ENCODE peak calls at places on chromosomes 3 and 15, in four cellular contexts. One of them, this sample, is unnamed.

GRCh38 chr3:154018100-154018696 is 103.0 kb upstream of the ARHGEF26 start:
- DNase-seq in skeletal muscle cell: no peak
- DNase-seq in transverse colon: peak; percentile 19
- DNase-seq in H1: peak; percentile 73
- DNase-seq in this sample: peak; percentile 9

GRCh38 chr15:77727635-77728311 is 95.1 kb upstream of the LINGO1 start:
- DNase-seq in skeletal muscle cell: no peak
- DNase-seq in transverse colon: no peak
- DNase-seq in H1: no peak
- DNase-seq in this sample: no peak

GRCh38 chr3:15769256-15769915 is 28.4 kb downstream of the ANKRD28 start:
- DNase-seq in skeletal muscle cell: no peak
- DNase-seq in transverse colon: no peak
- DNase-seq in H1: no peak
- DNase-seq in this sample: no peak

GRCh38 chr3:134852893-134853351 is 57.9 kb downstream of the EPHB1 start:
- DNase-seq in skeletal muscle cell: no peak
- DNase-seq in transverse colon: peak; percentile 16
- DNase-seq in H1: no peak
- DNase-seq in this sample: no peak

GRCh38 chr3:147391726-147392082 is 14.6 kb downstream of the ZIC4 start:
- DNase-seq in skeletal muscle cell: no peak
- DNase-seq in transverse colon: no peak
- DNase-seq in H1: no peak
- DNase-seq in this sample: no peak

GRCh38 chr15:45201557-45202246 is 13.9 kb upstream of the SHF start:
- DNase-seq in skeletal muscle cell: no peak
- DNase-seq in transverse colon: no peak
- DNase-seq in H1: no peak
- DNase-seq in this sample: no peak

GRCh38 chr3:125587039-125587664 is 8.1 kb downstream of the OSBPL11 start:
- DNase-seq in skeletal muscle cell: no peak
- DNase-seq in transverse colon: no peak
- DNase-seq in H1: no peak
- DNase-seq in this sample: no peak

GRCh38 chr3:144760831-144761230 is 789.2 kb downstream of the DIPK2A start:
- DNase-seq in skeletal muscle cell: no peak
- DNase-seq in transverse colon: no peak
- DNase-seq in H1: no peak
- DNase-seq in this sample: no peak

GRCh38 chr3:131989318-131989717 is 45.5 kb downstream of the CPNE4 start:
- DNase-seq in skeletal muscle cell: no peak
- DNase-seq in transverse colon: no peak
- DNase-seq in H1: no peak
- DNase-seq in this sample: no peak

GRCh38 chr3:128922804-128923459 is 43.5 kb downstream of the ACAD9 start:
- DNase-seq in skeletal muscle cell: no peak
- DNase-seq in transverse colon: no peak
- DNase-seq in H1: no peak
- DNase-seq in this sample: peak; percentile 67

GRCh38 chr3:19539488-19540395 is 391.4 kb downstream of the KCNH8 start:
- DNase-seq in skeletal muscle cell: no peak
- DNase-seq in transverse colon: no peak
- DNase-seq in H1: no peak
- DNase-seq in this sample: no peak

GRCh38 chr3:102005551-102005950 is 156.2 kb downstream of the NFKBIZ start:
- DNase-seq in skeletal muscle cell: no peak
- DNase-seq in transverse colon: no peak
- DNase-seq in H1: no peak
- DNase-seq in this sample: no peak

GRCh38 chr3:54427951-54428871 is 305.9 kb downstream of the CACNA2D3 start:
- DNase-seq in skeletal muscle cell: peak; percentile 24
- DNase-seq in transverse colon: peak; percentile 53
- DNase-seq in H1: peak; percentile 73
- DNase-seq in this sample: peak; percentile 68

GRCh38 chr15:77852241-77853007 is 219.7 kb upstream of the LINGO1 start:
- DNase-seq in skeletal muscle cell: no peak
- DNase-seq in transverse colon: no peak
- DNase-seq in H1: no peak
- DNase-seq in this sample: no peak

GRCh38 chr3:59820352-59820934 is 770.6 kb upstream of the CFAP20DC start:
- DNase-seq in skeletal muscle cell: peak; percentile 39
- DNase-seq in transverse colon: no peak
- DNase-seq in H1: no peak
- DNase-seq in this sample: no peak

GRCh38 chr3:10008588-10009344 is 17.5 kb upstream of the FANCD2 start:
- DNase-seq in skeletal muscle cell: no peak
- DNase-seq in transverse colon: peak; percentile 95
- DNase-seq in H1: peak; percentile 97
- DNase-seq in this sample: no peak

GRCh38 chr15:90261811-90262210 is 3.7 kb upstream of the NGRN start:
- DNase-seq in skeletal muscle cell: no peak
- DNase-seq in transverse colon: no peak
- DNase-seq in H1: no peak
- DNase-seq in this sample: no peak

GRCh38 chr15:87619161-87619960 is 637.2 kb downstream of the NTRK3 start:
- DNase-seq in skeletal muscle cell: no peak
- DNase-seq in transverse colon: no peak
- DNase-seq in H1: no peak
- DNase-seq in this sample: no peak

GRCh38 chr15:29938701-29939340 is 116.6 kb upstream of the TJP1 start:
- DNase-seq in skeletal muscle cell: no peak
- DNase-seq in transverse colon: no peak
- DNase-seq in H1: no peak
- DNase-seq in this sample: no peak

GRCh38 chr15:58513681-58514336 is 82.0 kb downstream of the LIPC start:
- DNase-seq in skeletal muscle cell: no peak
- DNase-seq in transverse colon: no peak
- DNase-seq in H1: no peak
- DNase-seq in this sample: no peak

GRCh38 chr3:41188291-41188690 is 11.0 kb upstream of the CTNNB1 start:
- DNase-seq in skeletal muscle cell: no peak
- DNase-seq in transverse colon: no peak
- DNase-seq in H1: no peak
- DNase-seq in this sample: no peak

DNA sequence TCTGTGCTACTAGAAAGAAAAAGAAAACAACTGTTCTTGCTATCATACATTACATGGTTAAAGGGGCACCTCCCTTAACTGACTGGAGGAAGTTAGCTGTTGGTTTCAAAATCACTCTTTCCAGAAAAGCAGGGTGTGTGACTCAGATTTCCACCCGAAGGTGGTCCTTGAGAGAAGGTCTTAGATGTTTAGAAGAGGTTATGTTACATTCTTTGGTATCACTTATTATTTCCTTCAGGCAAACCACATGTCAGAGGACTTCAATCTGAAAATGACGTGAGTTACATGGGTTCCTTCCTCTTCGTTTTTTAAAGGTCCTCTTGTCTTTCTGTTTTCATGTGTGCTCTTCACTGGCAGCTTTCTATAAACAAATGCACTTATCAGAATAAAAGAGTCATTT is 307.9 kb upstream of the CBLB start:
- DNase-seq in skeletal muscle cell: no peak
- DNase-seq in transverse colon: no peak
- DNase-seq in H1: no peak
- DNase-seq in this sample: peak; percentile 29
- H3K4me3 ChIP-seq in skeletal muscle cell: no peak overlapping the region
- H3K4me3 ChIP-seq in transverse colon: no peak overlapping the region
- H3K4me3 ChIP-seq in H1: no peak overlapping the region
- H3K4me3 ChIP-seq in this sample: no peak overlapping the region

GRCh38 chr15:100330629-100331215 is 11.1 kb downstream of the ADAMTS17 start:
- DNase-seq in skeletal muscle cell: no peak
- DNase-seq in transverse colon: no peak
- DNase-seq in H1: no peak
- DNase-seq in this sample: peak; percentile 98
- H3K4me3 ChIP-seq in skeletal muscle cell: no peak overlapping the region
- H3K4me3 ChIP-seq in transverse colon: no peak overlapping the region
- H3K4me3 ChIP-seq in H1: no peak overlapping the region
- H3K4me3 ChIP-seq in this sample: peak overlapping the region; percentile 22

GRCh38 chr3:104523136-104523535 is 843.6 kb upstream of the ALCAM start:
- DNase-seq in skeletal muscle cell: no peak
- DNase-seq in transverse colon: no peak
- DNase-seq in H1: no peak
- DNase-seq in this sample: no peak

GRCh38 chr3:104521606-104522336 is 844.9 kb upstream of the ALCAM start:
- DNase-seq in skeletal muscle cell: no peak
- DNase-seq in transverse colon: peak; percentile 55
- DNase-seq in H1: no peak
- DNase-seq in this sample: no peak

GRCh38 chr3:104519068-104519467 is 847.6 kb upstream of the ALCAM start:
- DNase-seq in skeletal muscle cell: no peak
- DNase-seq in transverse colon: no peak
- DNase-seq in H1: no peak
- DNase-seq in this sample: no peak

GRCh38 chr3:104519468-104519867 is 847.2 kb upstream of the ALCAM start:
- DNase-seq in skeletal muscle cell: no peak
- DNase-seq in transverse colon: no peak
- DNase-seq in H1: no peak
- DNase-seq in this sample: no peak

GRCh38 chr3:104519968-104520655 is 846.6 kb upstream of the ALCAM start:
- DNase-seq in skeletal muscle cell: no peak
- DNase-seq in transverse colon: no peak
- DNase-seq in H1: no peak
- DNase-seq in this sample: no peak
- H3K4me3 ChIP-seq in skeletal muscle cell: no peak overlapping the region
- H3K4me3 ChIP-seq in transverse colon: no peak overlapping the region
- H3K4me3 ChIP-seq in H1: no peak overlapping the region
- H3K4me3 ChIP-seq in this sample: no peak overlapping the region

DNA sequence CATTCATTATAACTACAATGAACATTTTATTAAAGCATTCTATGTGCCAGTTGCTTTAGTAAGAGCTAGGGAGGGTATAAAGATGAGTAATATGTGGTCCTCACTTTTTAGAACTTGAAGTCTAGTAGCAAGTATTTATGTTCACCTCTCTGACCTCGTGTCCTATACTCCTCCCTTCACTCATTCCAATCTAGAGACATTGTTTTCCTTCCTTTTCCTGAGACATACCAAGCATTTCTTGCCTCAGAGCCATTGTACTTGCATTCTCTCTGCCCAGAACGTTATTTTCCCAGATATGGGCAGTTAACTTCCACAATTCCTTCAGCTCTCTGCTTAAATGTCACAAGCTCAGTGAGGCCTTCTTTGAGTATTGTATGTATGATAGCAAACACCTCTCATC is 408.6 kb downstream of the PDCD6IP start:
- DNase-seq in skeletal muscle cell: peak; percentile 75
- DNase-seq in transverse colon: no peak
- DNase-seq in H1: no peak
- DNase-seq in this sample: no peak
- H3K4me3 ChIP-seq in skeletal muscle cell: no peak overlapping the region
- H3K4me3 ChIP-seq in transverse colon: no peak overlapping the region
- H3K4me3 ChIP-seq in H1: no peak overlapping the region
- H3K4me3 ChIP-seq in this sample: no peak overlapping the region

GRCh38 chr3:111594781-111595180 is 365 bp downstream of the ZBED2 start:
- DNase-seq in skeletal muscle cell: no peak
- DNase-seq in transverse colon: no peak
- DNase-seq in H1: no peak
- DNase-seq in this sample: no peak
- H3K4me3 ChIP-seq in skeletal muscle cell: no peak overlapping the region
- H3K4me3 ChIP-seq in transverse colon: no peak overlapping the region
- H3K4me3 ChIP-seq in H1: no peak overlapping the region
- H3K4me3 ChIP-seq in this sample: no peak overlapping the region

GRCh38 chr15:36880913-36881290 is 219.4 kb downstream of the MEIS2 start:
- DNase-seq in skeletal muscle cell: no peak
- DNase-seq in transverse colon: no peak
- DNase-seq in H1: no peak
- DNase-seq in this sample: no peak

GRCh38 chr15:36880226-36880912 is 220.0 kb downstream of the MEIS2 start:
- DNase-seq in skeletal muscle cell: no peak
- DNase-seq in transverse colon: no peak
- DNase-seq in H1: peak; percentile 74
- DNase-seq in this sample: no peak

GRCh38 chr15:36878745-36879262 is 221.5 kb downstream of the MEIS2 start:
- DNase-seq in skeletal muscle cell: no peak
- DNase-seq in transverse colon: no peak
- DNase-seq in H1: no peak
- DNase-seq in this sample: no peak

GRCh38 chr15:36877796-36878744 is 222.3 kb downstream of the MEIS2 start:
- DNase-seq in skeletal muscle cell: no peak
- DNase-seq in transverse colon: no peak
- DNase-seq in H1: no peak
- DNase-seq in this sample: peak; percentile 8

DNA sequence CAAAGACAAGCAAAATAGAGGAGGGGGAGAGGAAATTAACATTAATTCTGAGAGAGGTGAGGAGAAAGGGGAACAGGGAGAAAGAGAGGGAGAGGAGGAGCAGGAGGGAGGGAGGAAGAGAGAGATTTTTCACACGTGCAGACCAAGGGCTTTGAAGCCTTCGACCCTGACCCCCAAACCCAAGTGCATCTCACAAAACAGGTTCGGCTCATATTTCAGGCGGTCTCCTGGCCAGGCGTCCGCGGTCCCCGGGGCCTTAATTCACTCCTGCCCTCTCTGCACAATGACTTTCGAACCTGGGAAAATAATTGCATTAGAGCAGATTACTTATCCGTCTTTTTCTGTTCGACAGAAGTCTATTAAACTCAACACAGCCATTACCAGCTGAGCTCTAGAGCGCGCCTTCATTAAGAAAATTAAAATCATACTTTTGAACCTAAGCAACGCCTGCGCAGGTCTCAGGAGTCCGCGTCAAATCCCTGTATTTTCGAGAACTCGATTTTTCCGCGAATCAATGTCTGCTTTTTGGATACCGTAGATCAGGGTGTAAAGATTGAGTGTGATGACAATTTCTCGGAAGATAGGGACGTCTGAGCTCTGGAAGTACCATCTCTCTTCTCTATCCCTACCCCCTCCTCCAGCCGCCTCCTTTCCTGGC is 220.7 kb downstream of the MEIS2 start:
- DNase-seq in skeletal muscle cell: no peak
- DNase-seq in transverse colon: no peak
- DNase-seq in H1: peak; percentile 49
- DNase-seq in this sample: no peak
- H3K4me3 ChIP-seq in skeletal muscle cell: no peak overlapping the region
- H3K4me3 ChIP-seq in transverse colon: no peak overlapping the region
- H3K4me3 ChIP-seq in H1: peak overlapping the region; percentile 51
- H3K4me3 ChIP-seq in this sample: no peak overlapping the region

DNA sequence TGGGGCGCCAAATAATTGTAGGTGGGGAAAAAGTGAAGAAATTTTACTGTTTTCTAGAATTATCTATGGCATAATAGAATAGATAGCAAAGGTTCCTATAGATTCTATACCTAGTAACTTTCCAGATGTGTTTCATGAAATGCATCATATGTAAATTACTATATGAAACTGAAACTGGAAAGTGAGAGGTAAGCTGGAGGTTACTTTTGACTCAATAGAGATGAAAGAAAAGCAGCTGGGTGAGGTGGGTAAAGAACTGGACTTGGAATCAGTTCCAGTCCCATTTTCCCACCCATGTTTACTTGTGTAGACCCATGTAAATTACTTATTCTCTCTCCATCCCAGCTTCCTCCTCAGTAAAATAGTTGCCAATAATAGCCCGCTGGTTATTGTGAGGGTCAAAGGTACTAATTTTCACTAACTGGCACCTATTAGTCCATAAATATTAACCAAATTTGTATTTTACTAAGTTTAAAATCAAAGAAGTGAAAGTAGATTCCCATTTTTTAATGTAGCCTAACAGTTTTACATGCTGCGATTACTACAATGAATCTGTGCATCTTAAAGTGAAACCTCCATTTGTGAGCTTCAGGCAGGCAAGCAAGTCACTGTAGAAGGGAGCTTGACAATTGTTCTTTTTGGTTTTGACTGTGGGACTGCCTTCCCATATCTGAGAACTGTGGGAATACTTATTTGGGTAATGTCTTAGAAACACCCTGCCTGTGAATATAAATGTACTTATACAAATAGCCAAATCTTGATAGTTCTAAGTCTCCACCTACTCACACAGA is 312.1 kb downstream of the SLC9A9 start:
- DNase-seq in skeletal muscle cell: no peak
- DNase-seq in transverse colon: no peak
- DNase-seq in H1: no peak
- DNase-seq in this sample: no peak
- H3K4me3 ChIP-seq in skeletal muscle cell: no peak overlapping the region
- H3K4me3 ChIP-seq in transverse colon: no peak overlapping the region
- H3K4me3 ChIP-seq in H1: no peak overlapping the region
- H3K4me3 ChIP-seq in this sample: no peak overlapping the region

This sample was measured in Jurkat, Clone E6-1.